ENCODE peak calls at places on chromosome 7, in seven cellular contexts. Z is neuronal stem cell, P is mesendoderm, Q is H9, A is IMR-90, N is H1, K is mesenchymal stem cell. E is an unnamed sample.

GRCh38 chr7:154903083-154903731 is 99.7 kb downstream of the PAXIP1 start:
- DNase-seq in Q (no peak), Z (no peak), A (no peak), N (no peak), P (no peak), K (no peak), E (no peak)

GRCh38 chr7:82343-83155 is 109.8 kb upstream of the FAM20C start:
- DNase-seq in Z (no peak), A (no peak), Q (peak), N (peak), K (no peak), P (no peak), E (no peak)

GRCh38 chr7:48427671-48428070 is 256.4 kb downstream of the ABCA13 start:
- DNase-seq in Z (no peak), A (no peak), Q (no peak), N (no peak), P (no peak), K (no peak), E (no peak)

GRCh38 chr7:129222064-129222463 is 2.8 kb upstream of the AHCYL2 start:
- DNase-seq in A (no peak), Z (no peak), Q (no peak), P (no peak), K (no peak), N (no peak), E (no peak)

GRCh38 chr7:158863611-158864506 is 7.5 kb downstream of the DYNC2I1 start:
- DNase-seq in A (peak), K (peak), N (no peak), Q (no peak), Z (no peak), P (peak), E (peak)

GRCh38 chr7:81036041-81036440 is 117.2 kb upstream of the SEMA3C start:
- DNase-seq in K (no peak), N (no peak), A (no peak), Q (no peak), Z (no peak), P (no peak), E (peak)

GRCh38 chr7:143216151-143216550 is 5.7 kb upstream of the TAS2R40 start:
- DNase-seq in P (no peak), N (no peak), A (peak), K (no peak), Z (no peak), Q (no peak), E (peak)

GRCh38 chr7:129295015-129295423 is 70.2 kb downstream of the AHCYL2 start:
- DNase-seq in P (no peak), Z (no peak), K (peak), Q (no peak), N (no peak), A (peak), E (peak)

GRCh38 chr7:115406216-115406615 is 484.3 kb downstream of the MDFIC start:
- DNase-seq in N (no peak), K (no peak), P (no peak), Q (no peak), Z (no peak), A (no peak), E (no peak)

GRCh38 chr7:33677556-33677955 is 227.8 kb upstream of the BMPER start:
- DNase-seq in A (peak), K (no peak), N (no peak), Q (no peak), Z (no peak), P (no peak), E (no peak)
- H2BK120ac ChIP-seq in A (no peak), K (no peak), N (no peak), Q (no peak), Z (no peak), P (no peak), E (no peak)

GRCh38 chr7:29106128-29106988 is 40.0 kb downstream of the CPVL start:
- DNase-seq in K (peak), Z (peak), P (peak), A (peak), Q (peak), N (no peak), E (peak)

GRCh38 chr7:29109356-29109755 is 37.0 kb downstream of the CPVL start:
- DNase-seq in A (no peak), Z (no peak), Q (no peak), P (no peak), K (no peak), N (no peak), E (no peak)

GRCh38 chr7:29105191-29105590 is 41.1 kb downstream of the CPVL start:
- DNase-seq in K (no peak), Q (no peak), Z (no peak), N (no peak), A (no peak), P (no peak), E (peak)

GRCh38 chr7:29109815-29110385 is 36.4 kb downstream of the CPVL start:
- DNase-seq in Z (no peak), A (no peak), N (no peak), P (no peak), Q (no peak), K (no peak), E (peak)

GRCh38 chr7:29107056-29107455 is 39.3 kb downstream of the CPVL start:
- DNase-seq in K (no peak), Z (no peak), Q (no peak), N (no peak), P (no peak), A (no peak), E (no peak)
- H2BK120ac ChIP-seq in K (no peak), Z (no peak), Q (no peak), N (no peak), P (no peak), A (no peak), E (no peak)

GRCh38 chr7:17806631-17807030 is 133.7 kb downstream of the SNX13 start:
- DNase-seq in Z (no peak), N (no peak), K (no peak), A (no peak), Q (no peak), P (no peak), E (no peak)
- H2BK120ac ChIP-seq in Z (no peak), N (no peak), K (no peak), A (no peak), Q (no peak), P (no peak), E (no peak)

DNA sequence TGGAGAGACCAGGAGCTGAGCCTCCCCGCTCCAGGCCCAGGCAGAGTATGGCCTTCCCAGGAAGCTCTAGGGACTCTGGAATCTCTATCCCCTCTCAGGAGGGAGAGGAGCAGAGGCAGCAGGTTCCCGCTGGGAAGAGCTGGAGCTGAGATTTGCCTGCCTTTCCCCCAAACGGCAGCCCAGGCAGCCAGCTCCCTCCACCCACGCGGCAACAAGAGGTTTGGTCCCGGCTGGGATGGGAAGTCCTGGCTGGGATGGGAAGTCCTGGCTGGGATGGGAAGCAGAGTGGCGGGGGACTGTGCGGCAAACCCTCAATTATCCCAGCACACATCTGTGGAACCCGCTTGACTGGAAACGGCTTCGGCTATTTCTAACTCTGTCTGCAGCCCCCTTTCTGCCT is 222.9 kb downstream of the ELFN1 start:
- DNase-seq in Z (no peak), P (peak), A (no peak), K (no peak), N (no peak), Q (no peak), E (no peak)
- H2BK120ac ChIP-seq in Z (no peak), P (no peak), A (no peak), K (no peak), N (no peak), Q (no peak), E (no peak)

DNA sequence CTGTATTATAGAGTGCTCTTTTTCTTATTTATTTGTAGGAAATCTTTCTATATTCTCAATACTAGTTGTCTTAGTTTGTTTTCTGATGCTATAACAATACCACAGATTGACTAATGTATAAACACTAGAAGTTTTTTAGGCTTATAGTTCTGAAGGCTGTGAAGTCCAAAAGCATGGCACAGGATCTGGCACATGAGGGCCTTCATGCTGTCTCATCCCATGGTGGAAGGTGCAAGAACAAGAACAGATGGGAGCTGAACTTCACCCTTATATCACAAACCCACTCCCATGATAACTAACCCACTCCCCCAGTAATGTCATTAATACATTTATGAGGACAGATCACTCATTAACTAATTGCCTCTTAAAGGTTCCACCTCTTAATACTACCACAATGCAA is 109.7 kb downstream of the AVL9 start:
- DNase-seq in P (no peak), Q (no peak), N (no peak), K (no peak), A (no peak), Z (no peak), E (no peak)
- H2BK120ac ChIP-seq in P (no peak), Q (no peak), N (no peak), K (no peak), A (no peak), Z (no peak), E (no peak)

GRCh38 chr7:123535517-123535916 is 1.1 kb upstream of the IQUB start:
- DNase-seq in K (no peak), Z (no peak), Q (no peak), A (no peak), P (no peak), N (no peak), E (no peak)
- H2BK120ac ChIP-seq in K (no peak), Z (no peak), Q (no peak), A (no peak), P (no peak), N (no peak), E (no peak)

DNA sequence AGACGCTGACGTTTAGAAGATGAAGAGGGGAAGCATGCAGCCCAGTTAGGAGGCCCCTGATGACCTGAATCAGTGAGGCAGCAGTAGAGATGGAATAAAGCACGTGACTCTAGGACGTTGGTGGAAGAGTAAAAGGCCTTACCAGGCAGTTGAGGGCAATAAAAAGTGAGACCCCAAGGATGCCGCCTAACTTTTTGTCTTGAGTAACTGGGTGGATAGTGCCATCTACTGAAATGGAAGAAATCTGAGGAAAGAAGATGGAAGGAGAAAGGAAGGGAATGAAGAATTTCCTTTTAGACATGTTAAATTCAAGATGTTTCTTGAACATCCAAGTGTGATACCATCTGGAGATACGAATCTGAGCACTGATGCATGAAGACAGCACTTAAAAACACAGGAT is 220.0 kb upstream of the LRRN3 start:
- DNase-seq in Z (no peak), N (no peak), P (peak), K (no peak), Q (no peak), A (no peak), E (no peak)
- H2BK120ac ChIP-seq in Z (no peak), N (no peak), P (no peak), K (no peak), Q (no peak), A (no peak), E (no peak)

GRCh38 chr7:117071597-117071996 is 118.3 kb downstream of the ST7 start:
- DNase-seq in P (no peak), Q (no peak), K (no peak), Z (no peak), A (no peak), N (no peak), E (no peak)
- H2BK120ac ChIP-seq in P (no peak), Q (no peak), K (no peak), Z (no peak), A (no peak), N (no peak), E (no peak)